ENCODE peak calls at places on chromosomes 13 and 19, in nine cellular contexts. Z is Caco-2, W is fibroblast of villous mesenchyme, E is esophagus squamous epithelium, Y is adrenal gland, M is stomach, S is H9, Q is Calu3, K is mesothelial cell of epicardium. N is an unnamed sample.

GRCh38 chr19:10544242-10544752 is 593 bp downstream of the ATG4D start:
- DNase-seq in Z (peak; percentile 50), W (no peak), E (no peak), Y (peak; percentile 73), M (peak; percentile 66), S (no peak), Q (no peak), K (no peak), N (peak; percentile 37)

GRCh38 chr13:24747248-24748151 is 16.5 kb upstream of the RNF17 start:
- DNase-seq in Z (no peak), W (peak; percentile 16), E (no peak), Y (no peak), M (no peak), S (peak; percentile 52), Q (peak; percentile 22), K (no peak), N (peak; percentile 79)

GRCh38 chr19:1566392-1567115 is 1.6 kb downstream of the MEX3D start:
- DNase-seq in Z (peak; percentile 56), W (peak; percentile 78), E (no peak), Y (peak; percentile 79), M (peak; percentile 71), S (peak; percentile 90), Q (peak; percentile 71), K (peak; percentile 72), N (peak; percentile 89)

GRCh38 chr19:17348700-17349099 is 11.3 kb downstream of the GTPBP3 start:
- DNase-seq in Z (no peak), W (no peak), E (no peak), Y (peak; percentile 70), M (no peak), S (peak; percentile 86), Q (peak; percentile 41), K (peak; percentile 49), N (peak; percentile 77)

GRCh38 chr13:93256998-93257397 is 30.4 kb downstream of the GPC6 start:
- DNase-seq in Z (no peak), W (no peak), E (no peak), Y (no peak), M (no peak), S (no peak), Q (no peak), K (no peak), N (no peak)

GRCh38 chr13:46389985-46390384 is 2.9 kb upstream of the RUBCNL start:
- DNase-seq in Z (no peak), W (no peak), E (no peak), Y (peak; percentile 33), M (no peak), S (no peak), Q (peak; percentile 11), K (no peak), N (no peak)

GRCh38 chr19:38316477-38317067 is 825 bp upstream of the YIF1B start:
- DNase-seq in Z (no peak), W (no peak), E (no peak), Y (no peak), M (no peak), S (no peak), Q (no peak), K (no peak), N (no peak)

GRCh38 chr19:18143902-18144301 is 9.1 kb upstream of the PIK3R2 start:
- DNase-seq in Z (no peak), W (no peak), E (no peak), Y (no peak), M (no peak), S (no peak), Q (no peak), K (no peak), N (no peak)

GRCh38 chr19:10568444-10568825 is 344 bp downstream of the CDKN2D start:
- DNase-seq in Z (no peak), W (peak; percentile 53), E (no peak), Y (peak; percentile 51), M (peak; percentile 50), S (peak; percentile 69), Q (peak; percentile 57), K (no peak), N (peak; percentile 75)

GRCh38 chr19:41206926-41207750 is 11.9 kb upstream of the AXL start:
- DNase-seq in Z (no peak), W (peak; percentile 51), E (no peak), Y (no peak), M (peak; percentile 34), S (peak; percentile 57), Q (no peak), K (no peak), N (peak; percentile 60)

GRCh38 chr19:19647037-19647835 is 3.8 kb upstream of the GMIP start:
- DNase-seq in Z (no peak), W (no peak), E (no peak), Y (peak; percentile 22), M (no peak), S (no peak), Q (no peak), K (no peak), N (no peak)

GRCh38 chr13:35964764-35965163 is 166.4 kb downstream of the DCLK1 start:
- DNase-seq in Z (no peak), W (peak; percentile 85), E (no peak), Y (no peak), M (no peak), S (no peak), Q (no peak), K (no peak), N (no peak)

GRCh38 chr13:48370815-48371214 is 42.1 kb downstream of the LPAR6 start:
- DNase-seq in Z (no peak), W (peak; percentile 6), E (no peak), Y (no peak), M (no peak), S (no peak), Q (no peak), K (no peak), N (no peak)

GRCh38 chr13:20182231-20182846 is 10.4 kb downstream of the GJB2 start:
- DNase-seq in Z (peak; percentile 77), W (peak; percentile 76), E (no peak), Y (peak; percentile 63), M (peak; percentile 48), S (peak; percentile 66), Q (peak; percentile 37), K (no peak), N (peak; percentile 79)

GRCh38 chr13:95180513-95181245 is 120.6 kb downstream of the ABCC4 start:
- DNase-seq in Z (no peak), W (no peak), E (no peak), Y (no peak), M (no peak), S (no peak), Q (no peak), K (no peak), N (no peak)

GRCh38 chr13:56110751-56111150 is 1030.0 kb upstream of the PRR20A start:
- DNase-seq in Z (no peak), W (no peak), E (no peak), Y (no peak), M (no peak), S (no peak), Q (no peak), K (no peak), N (no peak)

DNA sequence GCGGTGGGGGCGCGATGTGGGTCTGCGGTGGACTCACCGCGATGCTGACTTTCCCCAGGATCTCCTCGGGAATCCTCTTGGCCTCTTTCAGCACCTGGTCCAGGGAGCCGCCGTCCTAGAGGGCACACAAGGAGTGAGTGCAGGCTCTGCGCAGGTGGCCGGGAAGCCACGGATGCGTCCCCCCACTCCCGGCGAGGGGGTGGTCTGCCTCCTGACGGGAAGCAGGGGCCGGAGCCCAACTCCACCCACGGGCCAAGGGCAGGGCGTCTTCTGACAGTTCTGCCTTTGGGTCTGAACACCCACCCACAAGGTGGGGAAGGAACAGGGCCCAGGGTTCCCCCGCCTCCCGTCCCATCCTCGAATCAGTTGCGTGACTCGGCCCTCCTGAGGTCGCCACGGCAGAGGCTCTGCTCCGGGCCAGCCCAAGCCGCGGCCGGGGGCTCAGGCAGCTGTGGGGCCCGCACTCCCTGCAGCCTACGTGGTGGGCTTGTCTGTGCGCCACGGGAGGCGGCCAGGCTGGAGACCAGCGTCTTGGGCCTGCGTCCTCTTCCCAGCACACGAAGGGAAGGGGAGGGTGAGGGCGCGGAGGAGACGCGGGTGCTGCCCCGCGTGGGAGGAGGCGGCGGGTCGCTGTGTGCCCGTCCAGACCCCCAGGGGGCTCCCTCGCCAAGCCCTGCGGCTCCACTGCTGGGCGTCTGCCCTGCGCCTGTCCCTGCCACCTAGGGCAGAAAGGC is 21.4 kb downstream of the MAP2K2 start:
- DNase-seq in Z (no peak), W (no peak), E (no peak), Y (no peak), M (no peak), S (no peak), Q (no peak), K (no peak), N (no peak)
- TF ChIP-seq CTCF in Z (no peak), W (no peak), E (no peak), Y (no peak), M (no peak), S (no peak), Q (no peak), K (no peak), N (peak; percentile 36)

DNA sequence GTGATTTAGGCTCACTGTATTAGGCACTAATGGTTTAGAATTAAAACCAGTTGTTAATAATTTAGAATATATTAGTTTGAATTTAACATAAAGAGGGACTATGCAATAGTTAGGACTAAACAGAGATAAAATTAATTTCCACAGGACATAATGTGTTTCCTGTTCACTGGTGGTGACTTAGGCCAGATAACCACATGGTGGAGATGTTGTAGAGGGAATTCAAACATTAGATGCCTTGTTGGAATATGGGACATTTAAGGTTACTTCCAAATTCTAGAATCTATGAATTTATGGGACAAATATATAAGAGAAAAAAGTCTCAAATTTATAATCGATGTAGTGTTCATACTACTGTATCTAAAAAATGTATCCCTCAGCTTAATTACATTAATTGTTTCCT is 615.5 kb upstream of the KLHL1 start:
- DNase-seq in Z (no peak), W (no peak), E (no peak), Y (no peak), M (no peak), S (no peak), Q (no peak), K (no peak), N (no peak)
- TF ChIP-seq CTCF in Z (peak; percentile 20), W (no peak), E (no peak), Y (no peak), M (no peak), S (peak; percentile 46), Q (no peak), K (no peak), N (peak; percentile 46)

GRCh38 chr13:61838568-61838967 is 422.9 kb upstream of the PCDH20 start:
- DNase-seq in Z (no peak), W (no peak), E (no peak), Y (no peak), M (no peak), S (no peak), Q (no peak), K (no peak), N (no peak)
- TF ChIP-seq CTCF in Z (no peak), W (no peak), E (no peak), Y (no peak), M (no peak), S (no peak), Q (no peak), K (no peak), N (no peak)

DNA sequence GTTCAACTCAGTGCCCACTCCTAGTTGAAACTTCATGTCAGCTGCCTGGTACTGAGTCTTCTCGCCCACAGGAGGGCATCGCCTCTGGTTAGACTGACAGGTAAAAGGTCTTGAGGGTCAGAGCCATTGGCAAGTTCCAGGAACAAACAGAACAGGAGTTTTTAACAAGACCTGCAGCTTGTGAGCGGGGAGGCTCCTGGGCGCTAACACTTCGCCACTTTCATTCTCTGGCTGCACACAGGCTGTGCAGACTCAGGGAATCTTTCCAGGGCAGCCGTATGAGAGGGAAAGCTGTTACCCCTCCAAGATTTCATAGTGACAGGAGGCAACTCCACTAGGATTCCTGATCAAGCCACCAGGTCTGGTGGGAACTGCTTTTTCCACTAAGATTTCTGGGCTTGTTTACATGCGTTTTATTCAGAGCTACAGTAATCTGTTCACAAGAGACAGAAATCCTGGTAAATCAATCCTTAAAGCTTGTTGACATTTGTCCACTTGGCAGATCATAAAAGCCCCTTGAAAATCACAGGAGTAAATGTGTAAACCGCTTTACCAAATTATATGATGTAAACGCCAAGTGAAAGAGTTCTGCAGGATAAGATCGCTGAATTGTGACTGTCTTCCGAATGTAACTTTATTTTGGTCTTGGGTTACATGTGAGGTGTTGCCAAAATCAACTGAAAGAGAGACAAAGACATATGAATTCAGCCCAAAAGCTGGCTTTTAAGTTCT is 190.6 kb downstream of the MZT1 start:
- DNase-seq in Z (no peak), W (no peak), E (no peak), Y (no peak), M (no peak), S (no peak), Q (no peak), K (no peak), N (peak; percentile 16)
- TF ChIP-seq CTCF in Z (no peak), W (no peak), E (no peak), Y (no peak), M (no peak), S (peak; percentile 21), Q (no peak), K (no peak), N (peak; percentile 14)

N was measured in GM23338.